ENCODE peak calls at places on chromosome 20, in six cellular contexts. J, R, M, L, Y and U are unnamed samples.

GRCh38 chr20:63404129-63405085 is 43.3 kb upstream of the CHRNA4 start:
- DNase-seq in J (no peak), R (no peak), Y (no peak), M (no peak), L (no peak), U (peak; percentile 67)

GRCh38 chr20:910132-910839 is 5.8 kb downstream of the ANGPT4 start:
- DNase-seq in Y (no peak), J (no peak), L (no peak), M (no peak), R (no peak), U (no peak)

GRCh38 chr20:44692932-44693476 is 22.2 kb upstream of the CCN5 start:
- DNase-seq in M (no peak), L (peak; percentile 100), Y (peak; percentile 92), R (no peak), J (peak; percentile 99), U (no peak)

GRCh38 chr20:35539756-35540212 is 2.1 kb upstream of the ERGIC3 start:
- DNase-seq in Y (no peak), L (no peak), R (no peak), M (no peak), J (no peak), U (no peak)

GRCh38 chr20:37797669-37798175 is 103.9 kb downstream of the CTNNBL1 start:
- DNase-seq in L (no peak), Y (no peak), J (no peak), R (no peak), M (no peak), U (no peak)

GRCh38 chr20:44209691-44210421 is 715 bp downstream of the OSER1 start:
- DNase-seq in L (peak; percentile 56), Y (no peak), M (no peak), R (peak; percentile 28), J (peak; percentile 62), U (no peak)

GRCh38 chr20:33438481-33438880 is 5.1 kb downstream of the SNTA1 start:
- DNase-seq in M (no peak), J (no peak), L (no peak), Y (no peak), R (no peak), U (no peak)

GRCh38 chr20:3749689-3750639 is 17.5 kb downstream of the HSPA12B start:
- DNase-seq in R (peak; percentile 23), Y (peak; percentile 76), L (peak; percentile 62), J (no peak), M (peak; percentile 21), U (no peak)

GRCh38 chr20:38277691-38278090 is 17.2 kb upstream of the KIAA1755 start:
- DNase-seq in Y (no peak), M (no peak), R (no peak), L (no peak), J (no peak), U (no peak)